ENCODE peak calls at places on chromosomes 3 and 15, in seven cellular contexts. I is activated naive CD4-positive, alpha-beta T cell treated with Interleukin-2 at 50 U/mL for 16 hours; X is AG08396; C is stimulated activated CD8-positive, alpha-beta memory T cell treated with anti-CD3 and anti-CD28 coated beads, Interleukin-4, amount 100 ng/mL, for 1 hour; M is activated T-cell treated with anti-CD3 and anti-CD28 coated beads for 1 hour; U is stimulated activated CD4-positive, alpha-beta T cell treated with anti-CD3 and anti-CD28 coated beads, Interleukin-2, amount 100 ng/mL, for 48 hours; A is NT2/D1. H is an unnamed sample.
A peak's percentile ranks its signal among the peaks of the same experiment; 100 is the strongest.

GRCh38 chr3:126433496-126434263 is 39.0 kb downstream of the CFAP100 start:
- DNase-seq in A (no peak), M (no peak), I (no peak), C (no peak), U (no peak), X (no peak), H (no peak)

GRCh38 chr3:57597973-57598351 is 818 bp upstream of the ARF4 start:
- DNase-seq in I (no peak), X (peak; percentile 9), M (peak; percentile 19), U (no peak), A (no peak), C (no peak), H (no peak)

GRCh38 chr15:88388702-88389101 is 78.5 kb downstream of the MRPL46 start:
- DNase-seq in X (no peak), U (no peak), C (no peak), M (no peak), I (no peak), A (no peak), H (no peak)

GRCh38 chr3:189419022-189419421 is 212.2 kb upstream of the TP63 start:
- DNase-seq in C (no peak), I (no peak), M (no peak), A (no peak), X (no peak), U (no peak), H (no peak)

GRCh38 chr3:10189557-10190374 is 25.0 kb downstream of the IRAK2 start:
- DNase-seq in M (no peak), A (no peak), U (no peak), C (no peak), X (peak; percentile 51), I (peak; percentile 38), H (no peak)

GRCh38 chr15:60417112-60417511 is 19.3 kb upstream of the ANXA2 start:
- DNase-seq in X (no peak), C (no peak), I (no peak), U (no peak), A (no peak), M (no peak), H (no peak)

GRCh38 chr3:37941608-37942540 is 48.7 kb upstream of the VILL start:
- DNase-seq in X (no peak), C (no peak), A (no peak), M (no peak), I (no peak), U (no peak), H (no peak)

GRCh38 chr3:53243165-53243564 is 12.7 kb downstream of the TKT start:
- DNase-seq in C (no peak), X (no peak), I (no peak), M (no peak), U (no peak), A (no peak), H (no peak)

GRCh38 chr15:23606226-23606625 is 40.8 kb downstream of the MKRN3 start:
- DNase-seq in C (no peak), U (no peak), M (no peak), A (no peak), I (no peak), X (no peak), H (no peak)

GRCh38 chr3:31029756-31030155 is 135.3 kb upstream of the GADL1 start:
- DNase-seq in A (no peak), U (no peak), C (no peak), M (no peak), I (no peak), X (no peak), H (no peak)

GRCh38 chr3:186477876-186478275 is 66.3 kb downstream of the CRYGS start:
- DNase-seq in I (no peak), A (no peak), C (no peak), U (no peak), X (no peak), M (no peak), H (no peak)

GRCh38 chr15:101660005-101660404 is 7.8 kb upstream of the TM2D3 start:
- DNase-seq in A (no peak), X (no peak), U (no peak), C (no peak), I (no peak), M (no peak), H (no peak)

GRCh38 chr3:136546718-136547117 is 205.5 kb downstream of the STAG1 start:
- DNase-seq in C (no peak), U (no peak), I (no peak), A (no peak), X (no peak), M (no peak), H (peak; percentile 6)

GRCh38 chr3:123632161-123632655 is 47.4 kb upstream of the HACD2 start:
- DNase-seq in M (no peak), I (no peak), X (peak; percentile 33), C (no peak), A (no peak), U (no peak), H (no peak)

GRCh38 chr3:133330542-133330941 is 69.3 kb upstream of the BFSP2 start:
- DNase-seq in C (no peak), M (no peak), U (no peak), I (no peak), A (no peak), X (no peak), H (no peak)